ENCODE peak calls at places on chromosome 2, in five cellular contexts. U, M, J, B and R are unnamed samples.

GRCh38 chr2:25018681-25019080 is 23.2 kb upstream of the EFR3B start:
- DNase-seq in U (no peak), M (no peak), J (no peak), B (no peak), R (no peak)

GRCh38 chr2:233983445-233983844 is 66.3 kb downstream of the TRPM8 start:
- DNase-seq in U (no peak), M (no peak), J (no peak), B (no peak), R (no peak)

GRCh38 chr2:173947131-173947530 is 18.0 kb downstream of the SP3 start:
- DNase-seq in U (no peak), M (no peak), J (no peak), B (no peak), R (no peak)

GRCh38 chr2:206218792-206219509 is 55.5 kb upstream of the ZDBF2 start:
- DNase-seq in U (no peak), M (no peak), J (no peak), B (no peak), R (no peak)

GRCh38 chr2:157196956-157197355 is 60.5 kb upstream of the GALNT5 start:
- DNase-seq in U (peak; percentile 33), M (no peak), J (no peak), B (no peak), R (no peak)

GRCh38 chr2:112143150-112143549 is 5.0 kb downstream of the FBLN7 start:
- DNase-seq in U (no peak), M (no peak), J (no peak), B (no peak), R (no peak)

GRCh38 chr2:153519260-153519875 is 40.8 kb upstream of the RPRM start:
- DNase-seq in U (no peak), M (peak; percentile 55), J (no peak), B (peak; percentile 61), R (peak; percentile 21)

GRCh38 chr2:240460781-240461431 is 25.4 kb downstream of the GPC1 start:
- DNase-seq in U (peak; percentile 22), M (no peak), J (peak; percentile 1), B (peak; percentile 52), R (no peak)

GRCh38 chr2:224162122-224162521 is 123.0 kb upstream of the SERPINE2 start:
- DNase-seq in U (no peak), M (no peak), J (no peak), B (no peak), R (no peak)

GRCh38 chr2:203732072-203732952 is 25.9 kb downstream of the CD28 start:
- DNase-seq in U (no peak), M (no peak), J (peak; percentile 46), B (no peak), R (no peak)

GRCh38 chr2:140013556-140014270 is 1233.5 kb upstream of the NXPH2 start:
- DNase-seq in U (no peak), M (no peak), J (no peak), B (no peak), R (no peak)

GRCh38 chr2:176103634-176104337 is 3.3 kb upstream of the HOXD11 start:
- DNase-seq in U (peak; percentile 44), M (no peak), J (no peak), B (no peak), R (no peak)
- H3K4me1 ChIP-seq in U (no peaks in the 10 kb centered on the region), M (no peaks in the 10 kb centered on the region), J (peaks cover 15% of the 10 kb centered on the region), B (peaks cover 14% of the 10 kb centered on the region), R (peaks cover 4% of the 10 kb centered on the region)

DNA sequence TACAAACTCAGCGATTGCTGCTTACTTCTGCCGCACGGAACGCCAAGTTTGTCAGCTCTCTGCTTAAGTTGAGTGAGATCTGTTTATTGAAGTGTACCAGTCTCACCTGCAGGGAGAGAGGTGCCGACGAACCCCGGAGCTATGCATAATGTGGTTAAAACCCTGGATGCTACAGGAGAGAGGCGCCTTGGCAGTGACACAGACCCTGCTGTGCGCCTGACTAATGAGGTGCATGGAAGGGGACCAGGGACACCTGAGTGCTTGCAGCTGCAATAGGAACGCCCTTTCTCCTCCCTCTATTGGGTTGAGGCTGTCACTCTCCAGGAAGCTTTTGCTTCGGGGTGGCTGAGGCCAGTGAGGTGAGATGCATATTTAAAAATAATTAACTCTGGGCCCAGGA is 1.0 kb downstream of the SLC9A2 start:
- DNase-seq in U (peak; percentile 64), M (no peak), J (no peak), B (no peak), R (no peak)
- H3K27ac ChIP-seq in U (no peak overlapping the region), M (no peak overlapping the region), J (peak overlapping the region; percentile 89), B (no peak overlapping the region), R (no peak overlapping the region)

DNA sequence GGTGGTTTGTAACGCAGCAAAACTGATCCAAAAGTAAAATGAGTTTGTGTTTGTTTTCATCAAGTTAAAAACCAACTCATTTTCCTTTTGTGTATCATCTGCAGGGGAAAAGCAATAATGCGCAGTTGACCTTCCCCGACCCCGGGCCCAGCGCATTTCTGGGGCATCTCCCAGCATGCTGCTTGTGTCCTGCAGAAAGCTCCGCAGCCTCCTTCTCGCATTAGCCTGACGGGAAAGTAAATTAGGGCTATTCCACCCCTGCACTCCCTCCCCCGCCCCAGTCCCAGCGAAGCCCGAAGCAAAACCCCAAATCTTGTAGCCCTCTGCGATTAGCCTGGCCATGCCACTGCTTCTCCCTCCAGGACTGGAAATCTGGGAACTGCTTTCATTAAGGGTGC is 82.0 kb upstream of the PPM1B start:
- DNase-seq in U (peak; percentile 39), M (no peak), J (no peak), B (no peak), R (no peak)
- H3K4me1 ChIP-seq in U (peaks cover 10% of the 10 kb centered on the region), M (peaks cover 7% of the 10 kb centered on the region), J (peaks cover 24% of the 10 kb centered on the region), B (peaks cover 43% of the 10 kb centered on the region), R (peaks cover 10% of the 10 kb centered on the region)

GRCh38 chr2:191170773-191171172 is 20.0 kb upstream of the STAT4 start:
- DNase-seq in U (no peak), M (no peak), J (no peak), B (no peak), R (no peak)
- H3K27ac ChIP-seq in U (no peak overlapping the region), M (no peak overlapping the region), J (no peak overlapping the region), B (no peak overlapping the region), R (no peak overlapping the region)

GRCh38 chr2:27765621-27766286 is 5.8 kb upstream of the MRPL33 start:
- DNase-seq in U (no peak), M (peak; percentile 55), J (peak; percentile 35), B (peak; percentile 76), R (peak; percentile 40)
- H3K4me1 ChIP-seq in U (no peaks in the 10 kb centered on the region), M (peaks cover 16% of the 10 kb centered on the region), J (peaks cover 18% of the 10 kb centered on the region), B (peaks cover 4% of the 10 kb centered on the region), R (no peaks in the 10 kb centered on the region)

DNA sequence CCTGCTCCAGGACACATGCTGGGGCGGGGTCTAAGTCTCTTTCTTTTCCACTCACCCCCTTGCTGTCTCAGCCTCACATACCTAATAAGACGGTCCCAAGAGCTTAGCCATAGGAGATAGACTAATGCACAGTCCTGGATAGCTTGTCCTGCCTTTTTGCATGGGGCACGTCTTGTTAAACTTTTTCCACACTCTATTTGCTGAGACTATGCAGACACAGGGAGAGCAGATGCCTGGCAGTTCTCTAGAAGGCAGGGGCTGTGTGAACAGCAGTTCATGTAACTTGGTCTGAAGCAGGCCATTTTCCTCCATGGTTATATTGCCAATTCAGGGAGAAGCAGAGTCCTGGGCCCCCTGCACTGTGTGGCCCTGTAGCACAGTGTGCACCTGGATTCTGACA is 142.1 kb downstream of the SEPTIN10 start:
- DNase-seq in U (no peak), M (no peak), J (no peak), B (no peak), R (no peak)
- H3K27ac ChIP-seq in U (no peak overlapping the region), M (no peak overlapping the region), J (no peak overlapping the region), B (no peak overlapping the region), R (no peak overlapping the region)

GRCh38 chr2:6341730-6342129 is 524.0 kb downstream of the CMPK2 start:
- DNase-seq in U (no peak), M (no peak), J (no peak), B (no peak), R (no peak)

GRCh38 chr2:6337123-6337830 is 528.4 kb downstream of the CMPK2 start:
- DNase-seq in U (no peak), M (no peak), J (no peak), B (no peak), R (no peak)

GRCh38 chr2:6343076-6343475 is 522.6 kb downstream of the CMPK2 start:
- DNase-seq in U (no peak), M (no peak), J (no peak), B (no peak), R (no peak)

DNA sequence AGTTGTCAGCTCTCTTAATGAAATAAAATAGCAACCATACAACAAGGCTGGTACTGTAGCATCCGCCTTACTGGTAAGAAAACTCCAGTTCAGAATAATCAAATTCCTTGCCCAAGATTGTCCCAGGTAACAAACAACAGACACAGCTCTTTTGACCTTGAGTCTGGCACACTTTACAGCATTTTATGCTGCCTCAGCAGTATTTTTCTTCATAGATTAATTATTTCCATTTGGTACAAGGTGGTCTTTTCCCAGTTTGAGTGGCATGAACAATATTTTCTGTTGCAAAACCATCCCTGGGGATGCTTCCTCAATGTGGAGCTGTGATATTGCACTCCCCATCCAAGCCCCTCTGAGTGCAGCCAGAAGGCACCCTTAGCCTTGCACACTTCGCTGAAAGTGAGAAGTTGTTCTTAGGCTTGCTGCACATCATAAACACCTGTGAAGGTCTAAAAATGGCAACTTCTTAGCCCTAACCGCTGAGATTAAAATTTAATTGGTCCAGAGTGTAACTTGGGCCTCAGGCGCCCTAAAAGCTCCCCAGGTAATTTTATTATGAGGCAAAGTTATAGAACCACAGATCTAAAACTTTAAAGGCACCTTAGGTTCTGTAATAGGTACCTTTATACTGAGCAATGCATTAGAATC is 523.3 kb downstream of the CMPK2 start:
- DNase-seq in U (no peak), M (no peak), J (no peak), B (no peak), R (no peak)
- H3K4me1 ChIP-seq in U (peaks cover 2% of the 10 kb centered on the region), M (no peaks in the 10 kb centered on the region), J (no peaks in the 10 kb centered on the region), B (no peaks in the 10 kb centered on the region), R (no peaks in the 10 kb centered on the region)

GRCh38 chr2:231387904-231388724 is 7.4 kb upstream of the B3GNT7 start:
- DNase-seq in U (no peak), M (no peak), J (peak; percentile 13), B (peak; percentile 66), R (no peak)
- H3K27ac ChIP-seq in U (no peak overlapping the region), M (no peak overlapping the region), J (no peak overlapping the region), B (no peak overlapping the region), R (no peak overlapping the region)

GRCh38 chr2:226495466-226496161 is 304.0 kb downstream of the IRS1 start:
- DNase-seq in U (no peak), M (no peak), J (no peak), B (no peak), R (no peak)
- H3K4me1 ChIP-seq in U (no peaks in the 10 kb centered on the region), M (no peaks in the 10 kb centered on the region), J (no peaks in the 10 kb centered on the region), B (no peaks in the 10 kb centered on the region), R (no peaks in the 10 kb centered on the region)